ENCODE peak calls at places on chromosomes 12 and 14, in ten cellular contexts. F is islet precursor cell, S is NCI-H2081, C is GM10248, J is Calu3, K is brain microvascular endothelial cell, A is posterior vena cava, I is BJ, M is GM23248, O is C1 segment of cervical spinal cord. X is an unnamed sample.
A peak's percentile ranks its signal among the peaks of the same experiment; 100 is the strongest.

GRCh38 chr12:46874642-46875041 is 48.8 kb upstream of the SLC38A4 start:
- DNase-seq in O (no peak), A (no peak), F (no peak), M (peak; percentile 44), I (no peak), C (no peak), J (no peak), K (no peak), S (no peak), X (peak; percentile 5)

GRCh38 chr12:100574262-100575074 is 984 bp downstream of the GAS2L3 start:
- DNase-seq in C (no peak), I (no peak), J (peak; percentile 19), K (no peak), S (peak; percentile 23), A (no peak), O (no peak), F (peak; percentile 70), M (peak; percentile 51), X (no peak)

GRCh38 chr12:52628111-52628507 is 9.8 kb upstream of the KRT73 start:
- DNase-seq in M (no peak), A (no peak), J (no peak), S (no peak), F (peak; percentile 41), C (no peak), O (no peak), K (no peak), I (no peak), X (no peak)

GRCh38 chr12:52873832-52874572 is 25.2 kb upstream of the KRT78 start:
- DNase-seq in A (peak; percentile 96), O (peak; percentile 9), C (no peak), K (peak; percentile 89), I (peak; percentile 66), J (peak; percentile 84), S (peak; percentile 71), F (peak; percentile 96), M (peak; percentile 99), X (peak; percentile 35)

GRCh38 chr14:100586153-100586519 is 1.1 kb downstream of the BEGAIN start:
- DNase-seq in S (no peak), F (no peak), A (peak; percentile 69), O (no peak), I (no peak), J (no peak), M (peak; percentile 35), C (no peak), K (no peak), X (no peak)

GRCh38 chr14:50530358-50530757 is 2.0 kb downstream of the MAP4K5 start:
- DNase-seq in J (no peak), C (no peak), F (no peak), O (no peak), M (peak; percentile 78), I (no peak), K (no peak), A (no peak), S (no peak), X (no peak)

GRCh38 chr14:74825008-74825407 is 50.9 kb downstream of the PROX2 start:
- DNase-seq in S (no peak), J (no peak), C (no peak), M (peak; percentile 84), O (no peak), I (no peak), K (no peak), A (no peak), F (no peak), X (no peak)

GRCh38 chr12:109753959-109754358 is 40.3 kb downstream of the FAM222A start:
- DNase-seq in J (no peak), C (no peak), A (no peak), M (no peak), K (no peak), F (peak; percentile 41), I (no peak), O (no peak), S (no peak), X (no peak)

GRCh38 chr12:119665164-119665929 is 2.6 kb upstream of the PRKAB1 start:
- DNase-seq in A (no peak), S (no peak), F (no peak), J (no peak), I (no peak), M (no peak), K (no peak), O (no peak), C (no peak), X (no peak)

GRCh38 chr14:22781606-22782000 is 15.1 kb downstream of the OXA1L start:
- DNase-seq in M (peak; percentile 63), C (no peak), K (no peak), I (no peak), F (peak; percentile 53), A (no peak), O (no peak), S (no peak), J (no peak), X (no peak)

GRCh38 chr14:55359307-55359706 is 52.3 kb downstream of the ATG14 start:
- DNase-seq in J (no peak), S (no peak), M (no peak), K (no peak), O (no peak), F (no peak), I (no peak), A (no peak), C (no peak), X (no peak)

GRCh38 chr12:47557401-47557800 is 148.4 kb downstream of the RPAP3 start:
- DNase-seq in O (no peak), S (no peak), F (no peak), J (no peak), M (no peak), A (no peak), K (no peak), I (no peak), C (no peak), X (no peak)

GRCh38 chr14:93994919-93995682 is 2.0 kb upstream of the CCDC197 start:
- DNase-seq in C (no peak), O (no peak), I (no peak), J (peak; percentile 61), M (peak; percentile 96), A (no peak), F (no peak), K (peak; percentile 19), S (peak; percentile 44), X (peak; percentile 88)

GRCh38 chr14:95460647-95461478 is 55.6 kb downstream of the SYNE3 start:
- DNase-seq in A (no peak), I (no peak), M (peak; percentile 94), F (peak; percentile 83), O (peak; percentile 53), K (peak; percentile 69), S (peak; percentile 100), C (no peak), J (peak; percentile 40), X (no peak)

GRCh38 chr12:14689144-14689543 is 7.3 kb downstream of the GUCY2C start:
- DNase-seq in A (no peak), C (no peak), F (no peak), J (no peak), I (no peak), M (no peak), K (no peak), O (no peak), S (no peak), X (no peak)

GRCh38 chr12:49622501-49623141 is 740 bp upstream of the PRPF40B start:
- DNase-seq in F (peak; percentile 76), O (peak; percentile 8), K (no peak), M (peak; percentile 76), A (no peak), S (peak; percentile 47), C (peak; percentile 53), I (no peak), J (peak; percentile 4), X (peak; percentile 35)

GRCh38 chr12:51549637-51550036 is 41.4 kb upstream of the SCN8A start:
- DNase-seq in K (peak; percentile 2), J (no peak), S (peak; percentile 89), F (no peak), A (no peak), C (no peak), O (no peak), M (peak; percentile 78), I (no peak), X (no peak)

GRCh38 chr12:3032161-3032560 is 45.0 kb upstream of the TSPAN9 start:
- DNase-seq in C (no peak), S (no peak), F (no peak), J (no peak), I (no peak), M (no peak), O (no peak), K (no peak), A (no peak), X (no peak)

GRCh38 chr14:49306152-49306751 is 279.9 kb downstream of the RPS29 start:
- DNase-seq in J (no peak), I (no peak), O (no peak), K (no peak), C (peak; percentile 18), F (no peak), M (peak; percentile 35), A (no peak), S (peak; percentile 54), X (no peak)

GRCh38 chr12:75345531-75345930 is 11.1 kb downstream of the GLIPR1L1 start:
- DNase-seq in K (no peak), C (no peak), F (no peak), J (no peak), A (no peak), I (no peak), S (no peak), O (no peak), M (peak; percentile 20), X (no peak)

GRCh38 chr12:105523164-105524057 is 192.9 kb downstream of the C12orf75 start:
- DNase-seq in J (no peak), I (peak; percentile 79), O (no peak), M (peak; percentile 97), K (peak; percentile 86), A (peak; percentile 94), F (peak; percentile 93), S (no peak), C (no peak), X (peak; percentile 46)

X was measured in gastrocnemius medialis.